ENCODE peak calls at places on chromosome 1, in ten cellular contexts. One of them, this sample, is unnamed.

GRCh38 chr1:238252033-238252802 is 361.5 kb upstream of the ZP4 start:
- DNase-seq in DMS53: peak
- DNase-seq in NCI-H524 treated with DMSO at 0.1 percent for 48 hours: no peak
- DNase-seq in activated CD4-positive, alpha-beta T cell treated with anti-CD3 and anti-CD28 coated beads, Interleukin-2, amount 50 U/mL, for 48 hours: peak
- DNase-seq in HuH-7.5: peak
- DNase-seq in colonic mucosa: peak
- DNase-seq in suprapubic skin: no peak
- DNase-seq in heart left ventricle: no peak
- DNase-seq in NCI-H1417: peak
- DNase-seq in germinal center: no peak
- DNase-seq in this sample: peak

GRCh38 chr1:25184011-25184762 is 48.1 kb downstream of the SYF2 start:
- DNase-seq in DMS53: no peak
- DNase-seq in NCI-H524 treated with DMSO at 0.1 percent for 48 hours: no peak
- DNase-seq in activated CD4-positive, alpha-beta T cell treated with anti-CD3 and anti-CD28 coated beads, Interleukin-2, amount 50 U/mL, for 48 hours: no peak
- DNase-seq in HuH-7.5: no peak
- DNase-seq in colonic mucosa: no peak
- DNase-seq in suprapubic skin: no peak
- DNase-seq in heart left ventricle: no peak
- DNase-seq in NCI-H1417: no peak
- DNase-seq in germinal center: no peak
- DNase-seq in this sample: no peak

GRCh38 chr1:19640363-19641316 is 3.5 kb upstream of the NBL1 start:
- DNase-seq in DMS53: peak
- DNase-seq in NCI-H524 treated with DMSO at 0.1 percent for 48 hours: no peak
- DNase-seq in activated CD4-positive, alpha-beta T cell treated with anti-CD3 and anti-CD28 coated beads, Interleukin-2, amount 50 U/mL, for 48 hours: no peak
- DNase-seq in HuH-7.5: no peak
- DNase-seq in colonic mucosa: peak
- DNase-seq in suprapubic skin: no peak
- DNase-seq in heart left ventricle: no peak
- DNase-seq in NCI-H1417: peak
- DNase-seq in germinal center: no peak
- DNase-seq in this sample: no peak

GRCh38 chr1:108646265-108646660 is 14.6 kb downstream of the HENMT1 start:
- DNase-seq in DMS53: no peak
- DNase-seq in NCI-H524 treated with DMSO at 0.1 percent for 48 hours: peak
- DNase-seq in activated CD4-positive, alpha-beta T cell treated with anti-CD3 and anti-CD28 coated beads, Interleukin-2, amount 50 U/mL, for 48 hours: no peak
- DNase-seq in HuH-7.5: no peak
- DNase-seq in colonic mucosa: no peak
- DNase-seq in suprapubic skin: no peak
- DNase-seq in heart left ventricle: no peak
- DNase-seq in NCI-H1417: no peak
- DNase-seq in germinal center: no peak
- DNase-seq in this sample: no peak

GRCh38 chr1:24849653-24850295 is 80.3 kb downstream of the RUNX3 start:
- DNase-seq in DMS53: peak
- DNase-seq in NCI-H524 treated with DMSO at 0.1 percent for 48 hours: no peak
- DNase-seq in activated CD4-positive, alpha-beta T cell treated with anti-CD3 and anti-CD28 coated beads, Interleukin-2, amount 50 U/mL, for 48 hours: peak
- DNase-seq in HuH-7.5: no peak
- DNase-seq in colonic mucosa: peak
- DNase-seq in suprapubic skin: no peak
- DNase-seq in heart left ventricle: no peak
- DNase-seq in NCI-H1417: peak
- DNase-seq in germinal center: no peak
- DNase-seq in this sample: peak

GRCh38 chr1:232142403-232143314 is 487.3 kb downstream of the SIPA1L2 start:
- DNase-seq in DMS53: no peak
- DNase-seq in NCI-H524 treated with DMSO at 0.1 percent for 48 hours: peak
- DNase-seq in activated CD4-positive, alpha-beta T cell treated with anti-CD3 and anti-CD28 coated beads, Interleukin-2, amount 50 U/mL, for 48 hours: no peak
- DNase-seq in HuH-7.5: no peak
- DNase-seq in colonic mucosa: peak
- DNase-seq in suprapubic skin: peak
- DNase-seq in heart left ventricle: no peak
- DNase-seq in NCI-H1417: no peak
- DNase-seq in germinal center: no peak
- DNase-seq in this sample: no peak

GRCh38 chr1:197675475-197676324 is 99.6 kb downstream of the DENND1B start:
- DNase-seq in DMS53: no peak
- DNase-seq in NCI-H524 treated with DMSO at 0.1 percent for 48 hours: peak
- DNase-seq in activated CD4-positive, alpha-beta T cell treated with anti-CD3 and anti-CD28 coated beads, Interleukin-2, amount 50 U/mL, for 48 hours: no peak
- DNase-seq in HuH-7.5: no peak
- DNase-seq in colonic mucosa: peak
- DNase-seq in suprapubic skin: no peak
- DNase-seq in heart left ventricle: no peak
- DNase-seq in NCI-H1417: peak
- DNase-seq in germinal center: no peak
- DNase-seq in this sample: no peak

GRCh38 chr1:165883056-165883455 is 55.6 kb downstream of the UCK2 start:
- DNase-seq in DMS53: peak
- DNase-seq in NCI-H524 treated with DMSO at 0.1 percent for 48 hours: no peak
- DNase-seq in activated CD4-positive, alpha-beta T cell treated with anti-CD3 and anti-CD28 coated beads, Interleukin-2, amount 50 U/mL, for 48 hours: no peak
- DNase-seq in HuH-7.5: no peak
- DNase-seq in colonic mucosa: no peak
- DNase-seq in suprapubic skin: no peak
- DNase-seq in heart left ventricle: no peak
- DNase-seq in NCI-H1417: no peak
- DNase-seq in germinal center: no peak
- DNase-seq in this sample: no peak

GRCh38 chr1:26328597-26328996 is 10.8 kb downstream of the CD52 start:
- DNase-seq in DMS53: peak
- DNase-seq in NCI-H524 treated with DMSO at 0.1 percent for 48 hours: no peak
- DNase-seq in activated CD4-positive, alpha-beta T cell treated with anti-CD3 and anti-CD28 coated beads, Interleukin-2, amount 50 U/mL, for 48 hours: no peak
- DNase-seq in HuH-7.5: no peak
- DNase-seq in colonic mucosa: no peak
- DNase-seq in suprapubic skin: no peak
- DNase-seq in heart left ventricle: no peak
- DNase-seq in NCI-H1417: peak
- DNase-seq in germinal center: no peak
- DNase-seq in this sample: no peak

GRCh38 chr1:205950280-205950679 is 7.0 kb upstream of the SLC26A9 start:
- DNase-seq in DMS53: no peak
- DNase-seq in NCI-H524 treated with DMSO at 0.1 percent for 48 hours: no peak
- DNase-seq in activated CD4-positive, alpha-beta T cell treated with anti-CD3 and anti-CD28 coated beads, Interleukin-2, amount 50 U/mL, for 48 hours: no peak
- DNase-seq in HuH-7.5: no peak
- DNase-seq in colonic mucosa: no peak
- DNase-seq in suprapubic skin: no peak
- DNase-seq in heart left ventricle: no peak
- DNase-seq in NCI-H1417: no peak
- DNase-seq in germinal center: no peak
- DNase-seq in this sample: no peak

GRCh38 chr1:30704765-30705509 is 18.4 kb downstream of the MATN1 start:
- DNase-seq in DMS53: no peak
- DNase-seq in NCI-H524 treated with DMSO at 0.1 percent for 48 hours: no peak
- DNase-seq in activated CD4-positive, alpha-beta T cell treated with anti-CD3 and anti-CD28 coated beads, Interleukin-2, amount 50 U/mL, for 48 hours: no peak
- DNase-seq in HuH-7.5: no peak
- DNase-seq in colonic mucosa: no peak
- DNase-seq in suprapubic skin: peak
- DNase-seq in heart left ventricle: no peak
- DNase-seq in NCI-H1417: no peak
- DNase-seq in germinal center: no peak
- DNase-seq in this sample: no peak

GRCh38 chr1:51898090-51898734 is 19.7 kb upstream of the NRDC start:
- DNase-seq in DMS53: no peak
- DNase-seq in NCI-H524 treated with DMSO at 0.1 percent for 48 hours: no peak
- DNase-seq in activated CD4-positive, alpha-beta T cell treated with anti-CD3 and anti-CD28 coated beads, Interleukin-2, amount 50 U/mL, for 48 hours: no peak
- DNase-seq in HuH-7.5: no peak
- DNase-seq in colonic mucosa: no peak
- DNase-seq in suprapubic skin: no peak
- DNase-seq in heart left ventricle: no peak
- DNase-seq in NCI-H1417: no peak
- DNase-seq in germinal center: no peak
- DNase-seq in this sample: no peak

GRCh38 chr1:187451238-187451637 is 622.5 kb downstream of the PLA2G4A start:
- DNase-seq in DMS53: peak
- DNase-seq in NCI-H524 treated with DMSO at 0.1 percent for 48 hours: no peak
- DNase-seq in activated CD4-positive, alpha-beta T cell treated with anti-CD3 and anti-CD28 coated beads, Interleukin-2, amount 50 U/mL, for 48 hours: no peak
- DNase-seq in HuH-7.5: no peak
- DNase-seq in colonic mucosa: no peak
- DNase-seq in suprapubic skin: no peak
- DNase-seq in heart left ventricle: no peak
- DNase-seq in NCI-H1417: no peak
- DNase-seq in germinal center: no peak
- DNase-seq in this sample: no peak

GRCh38 chr1:7652551-7653098 is 118.5 kb upstream of the VAMP3 start:
- DNase-seq in DMS53: no peak
- DNase-seq in NCI-H524 treated with DMSO at 0.1 percent for 48 hours: no peak
- DNase-seq in activated CD4-positive, alpha-beta T cell treated with anti-CD3 and anti-CD28 coated beads, Interleukin-2, amount 50 U/mL, for 48 hours: no peak
- DNase-seq in HuH-7.5: no peak
- DNase-seq in colonic mucosa: no peak
- DNase-seq in suprapubic skin: no peak
- DNase-seq in heart left ventricle: no peak
- DNase-seq in NCI-H1417: no peak
- DNase-seq in germinal center: no peak
- DNase-seq in this sample: no peak

GRCh38 chr1:42950146-42950480 is 8.6 kb downstream of the SLC2A1 start:
- DNase-seq in DMS53: no peak
- DNase-seq in NCI-H524 treated with DMSO at 0.1 percent for 48 hours: no peak
- DNase-seq in activated CD4-positive, alpha-beta T cell treated with anti-CD3 and anti-CD28 coated beads, Interleukin-2, amount 50 U/mL, for 48 hours: no peak
- DNase-seq in HuH-7.5: no peak
- DNase-seq in colonic mucosa: no peak
- DNase-seq in suprapubic skin: no peak
- DNase-seq in heart left ventricle: no peak
- DNase-seq in NCI-H1417: no peak
- DNase-seq in germinal center: no peak
- DNase-seq in this sample: no peak

GRCh38 chr1:225780609-225781008 is 3.0 kb downstream of the SRP9 start:
- DNase-seq in DMS53: no peak
- DNase-seq in NCI-H524 treated with DMSO at 0.1 percent for 48 hours: no peak
- DNase-seq in activated CD4-positive, alpha-beta T cell treated with anti-CD3 and anti-CD28 coated beads, Interleukin-2, amount 50 U/mL, for 48 hours: no peak
- DNase-seq in HuH-7.5: no peak
- DNase-seq in colonic mucosa: no peak
- DNase-seq in suprapubic skin: no peak
- DNase-seq in heart left ventricle: no peak
- DNase-seq in NCI-H1417: no peak
- DNase-seq in germinal center: no peak
- DNase-seq in this sample: no peak

GRCh38 chr1:207858806-207859205 is 52.1 kb downstream of the CD34 start:
- DNase-seq in DMS53: no peak
- DNase-seq in NCI-H524 treated with DMSO at 0.1 percent for 48 hours: no peak
- DNase-seq in activated CD4-positive, alpha-beta T cell treated with anti-CD3 and anti-CD28 coated beads, Interleukin-2, amount 50 U/mL, for 48 hours: no peak
- DNase-seq in HuH-7.5: no peak
- DNase-seq in colonic mucosa: no peak
- DNase-seq in suprapubic skin: no peak
- DNase-seq in heart left ventricle: no peak
- DNase-seq in NCI-H1417: no peak
- DNase-seq in germinal center: no peak
- DNase-seq in this sample: no peak

GRCh38 chr1:17914142-17914541 is 159.0 kb downstream of the ACTL8 start:
- DNase-seq in DMS53: no peak
- DNase-seq in NCI-H524 treated with DMSO at 0.1 percent for 48 hours: no peak
- DNase-seq in activated CD4-positive, alpha-beta T cell treated with anti-CD3 and anti-CD28 coated beads, Interleukin-2, amount 50 U/mL, for 48 hours: no peak
- DNase-seq in HuH-7.5: no peak
- DNase-seq in colonic mucosa: no peak
- DNase-seq in suprapubic skin: no peak
- DNase-seq in heart left ventricle: no peak
- DNase-seq in NCI-H1417: peak
- DNase-seq in germinal center: no peak
- DNase-seq in this sample: no peak

GRCh38 chr1:154221815-154222081 is 993 bp downstream of the UBAP2L start:
- DNase-seq in DMS53: peak
- DNase-seq in NCI-H524 treated with DMSO at 0.1 percent for 48 hours: no peak
- DNase-seq in activated CD4-positive, alpha-beta T cell treated with anti-CD3 and anti-CD28 coated beads, Interleukin-2, amount 50 U/mL, for 48 hours: no peak
- DNase-seq in HuH-7.5: no peak
- DNase-seq in colonic mucosa: no peak
- DNase-seq in suprapubic skin: no peak
- DNase-seq in heart left ventricle: no peak
- DNase-seq in NCI-H1417: no peak
- DNase-seq in germinal center: peak
- DNase-seq in this sample: no peak

GRCh38 chr1:158274797-158275196 is 14.9 kb upstream of the CD1C start:
- DNase-seq in DMS53: no peak
- DNase-seq in NCI-H524 treated with DMSO at 0.1 percent for 48 hours: no peak
- DNase-seq in activated CD4-positive, alpha-beta T cell treated with anti-CD3 and anti-CD28 coated beads, Interleukin-2, amount 50 U/mL, for 48 hours: no peak
- DNase-seq in HuH-7.5: no peak
- DNase-seq in colonic mucosa: no peak
- DNase-seq in suprapubic skin: no peak
- DNase-seq in heart left ventricle: no peak
- DNase-seq in NCI-H1417: no peak
- DNase-seq in germinal center: no peak
- DNase-seq in this sample: no peak

GRCh38 chr1:32716312-32717126 is 13.9 kb upstream of the SYNC start:
- DNase-seq in DMS53: peak
- DNase-seq in NCI-H524 treated with DMSO at 0.1 percent for 48 hours: no peak
- DNase-seq in activated CD4-positive, alpha-beta T cell treated with anti-CD3 and anti-CD28 coated beads, Interleukin-2, amount 50 U/mL, for 48 hours: peak
- DNase-seq in HuH-7.5: peak
- DNase-seq in colonic mucosa: peak
- DNase-seq in suprapubic skin: peak
- DNase-seq in heart left ventricle: no peak
- DNase-seq in NCI-H1417: peak
- DNase-seq in germinal center: peak
- DNase-seq in this sample: peak

GRCh38 chr1:28104866-28105467 is 16.6 kb upstream of the EYA3 start:
- DNase-seq in DMS53: peak
- DNase-seq in NCI-H524 treated with DMSO at 0.1 percent for 48 hours: no peak
- DNase-seq in activated CD4-positive, alpha-beta T cell treated with anti-CD3 and anti-CD28 coated beads, Interleukin-2, amount 50 U/mL, for 48 hours: no peak
- DNase-seq in HuH-7.5: peak
- DNase-seq in colonic mucosa: peak
- DNase-seq in suprapubic skin: no peak
- DNase-seq in heart left ventricle: no peak
- DNase-seq in NCI-H1417: no peak
- DNase-seq in germinal center: no peak
- DNase-seq in this sample: no peak

GRCh38 chr1:34785231-34785874 is 4.3 kb downstream of the GJB3 start:
- DNase-seq in DMS53: no peak
- DNase-seq in NCI-H524 treated with DMSO at 0.1 percent for 48 hours: no peak
- DNase-seq in activated CD4-positive, alpha-beta T cell treated with anti-CD3 and anti-CD28 coated beads, Interleukin-2, amount 50 U/mL, for 48 hours: no peak
- DNase-seq in HuH-7.5: no peak
- DNase-seq in colonic mucosa: no peak
- DNase-seq in suprapubic skin: peak
- DNase-seq in heart left ventricle: no peak
- DNase-seq in NCI-H1417: no peak
- DNase-seq in germinal center: no peak
- DNase-seq in this sample: no peak

This sample was measured in GM13976.